ENCODE peak calls at places on chromosomes 11 and 22, in nine cellular contexts. D is A549, J is GM10248, S is endodermal cell, F is lower lobe of right lung, N is fibroblast of mammary gland, V is H9, Y is HL-60, G is BE2C. W is an unnamed sample.

GRCh38 chr11:31160504-31161422 is 208.8 kb downstream of the DCDC1 start:
- DNase-seq in D (no peak), Y (no peak), S (no peak), J (no peak), V (no peak), N (peak), G (no peak), F (no peak), W (no peak)

GRCh38 chr11:61587541-61587941 is 6.7 kb upstream of the SYT7 start:
- DNase-seq in S (peak), Y (no peak), D (peak), V (peak), N (peak), J (no peak), F (peak), G (no peak), W (peak)

GRCh38 chr11:110362916-110363574 is 66.6 kb upstream of the RDX start:
- DNase-seq in F (no peak), D (no peak), N (no peak), J (no peak), V (peak), S (peak), G (peak), Y (no peak), W (no peak)

GRCh38 chr11:20026629-20027545 is 133.4 kb downstream of the DBX1 start:
- DNase-seq in V (peak), F (no peak), D (no peak), G (no peak), N (no peak), Y (no peak), J (no peak), S (peak), W (no peak)

GRCh38 chr11:35649984-35650383 is 12.6 kb upstream of the TRIM44 start:
- DNase-seq in G (no peak), S (no peak), V (no peak), Y (no peak), J (no peak), D (no peak), F (no peak), N (peak), W (no peak)

GRCh38 chr11:109808569-109808968 is 284.6 kb upstream of the ZC3H12C start:
- DNase-seq in J (no peak), Y (no peak), G (no peak), F (no peak), V (no peak), S (no peak), N (peak), D (no peak), W (no peak)

GRCh38 chr11:2802389-2803185 is 83.0 kb downstream of the CDKN1C start:
- DNase-seq in N (no peak), S (peak), G (peak), Y (no peak), F (peak), V (peak), D (no peak), J (no peak), W (no peak)

GRCh38 chr11:67420147-67420645 is 4.7 kb downstream of the CARNS1 start:
- DNase-seq in Y (no peak), S (no peak), V (no peak), N (no peak), D (no peak), G (no peak), J (no peak), F (no peak), W (no peak)

GRCh38 chr22:29313126-29314071 is 2.1 kb downstream of the RASL10A start:
- DNase-seq in Y (peak), N (peak), S (peak), D (no peak), J (no peak), F (peak), G (no peak), V (peak), W (no peak)

GRCh38 chr22:20084547-20085413 is 4.7 kb downstream of the DGCR8 start:
- DNase-seq in V (peak), D (peak), J (no peak), S (peak), Y (no peak), N (peak), G (peak), F (peak), W (no peak)

GRCh38 chr11:70667767-70668166 is 269.4 kb downstream of the CTTN start:
- DNase-seq in J (no peak), D (no peak), Y (no peak), S (no peak), V (no peak), N (no peak), G (no peak), F (no peak), W (no peak)

GRCh38 chr11:94224078-94224477 is 80.3 kb upstream of the IZUMO1R start:
- DNase-seq in G (no peak), V (no peak), N (peak), F (no peak), S (no peak), D (no peak), Y (no peak), J (no peak), W (no peak)

GRCh38 chr22:45318558-45319318 is 9.0 kb downstream of the FAM118A start:
- DNase-seq in F (no peak), N (peak), S (no peak), D (no peak), Y (no peak), J (peak), G (no peak), V (no peak), W (no peak)

GRCh38 chr11:2691991-2692841 is 7.6 kb downstream of the KCNQ1OT1 start:
- DNase-seq in J (no peak), F (no peak), V (peak), N (no peak), Y (no peak), G (no peak), D (no peak), S (peak), W (no peak)

GRCh38 chr22:28931844-28932561 is 48.6 kb downstream of the ZNRF3 start:
- DNase-seq in V (no peak), J (no peak), N (no peak), G (no peak), D (no peak), F (no peak), S (no peak), Y (no peak), W (no peak)

GRCh38 chr22:45211848-45212247 is 28.8 kb downstream of the KIAA0930 start:
- DNase-seq in F (no peak), S (no peak), Y (no peak), N (peak), G (no peak), D (peak), J (no peak), V (no peak), W (no peak)

GRCh38 chr22:27918351-27919221 is 470 bp downstream of the PITPNB start:
- DNase-seq in J (peak), G (peak), S (peak), N (peak), Y (peak), F (peak), V (peak), D (peak), W (peak)

GRCh38 chr11:1906623-1907423 is 12.7 kb upstream of the TNNT3 start:
- DNase-seq in N (no peak), V (no peak), G (no peak), Y (no peak), D (no peak), F (no peak), S (peak), J (no peak), W (no peak)

DNA sequence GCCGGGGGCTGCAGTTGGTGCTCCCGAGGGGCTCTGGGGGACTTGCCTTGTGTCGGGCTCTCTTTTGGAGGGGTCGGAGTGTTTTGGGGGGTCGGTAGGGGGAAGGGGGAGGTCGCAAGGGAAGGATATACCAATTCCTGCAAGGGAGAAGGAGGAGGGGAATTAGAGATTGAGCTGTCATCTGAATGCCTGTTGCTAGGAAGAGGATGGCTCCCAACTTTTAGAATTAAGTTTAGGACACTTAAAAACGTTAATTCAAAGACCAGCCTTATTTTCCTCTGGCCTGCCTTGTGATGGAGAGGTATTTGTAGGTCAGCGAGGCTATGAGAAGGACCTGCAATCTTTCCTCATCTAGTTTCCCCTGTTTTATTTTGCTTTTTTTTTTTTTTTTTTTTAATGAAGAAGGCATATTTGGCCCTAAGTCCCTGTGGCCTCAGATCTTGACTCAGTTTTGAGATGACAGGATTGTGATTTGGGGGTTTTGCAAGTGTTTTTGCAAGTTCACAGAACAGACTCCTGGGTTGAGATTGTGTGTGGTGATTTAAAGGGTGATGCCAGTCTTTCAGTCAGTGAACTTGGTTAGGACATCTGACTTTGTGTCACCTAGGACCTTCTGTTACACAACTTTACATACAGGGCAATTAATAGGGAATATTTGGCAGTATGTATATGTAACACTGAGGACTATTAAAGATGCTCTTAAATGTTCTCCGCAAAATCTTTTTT is 664 bp downstream of the TMEM135 start:
- DNase-seq in D (no peak), S (no peak), J (peak), F (no peak), Y (no peak), G (no peak), N (no peak), V (no peak), W (no peak)
- TF ChIP-seq CTCF in D (no peak), S (no peak), J (no peak), F (no peak), Y (no peak), G (no peak), N (no peak), V (no peak), W (no peak)

DNA sequence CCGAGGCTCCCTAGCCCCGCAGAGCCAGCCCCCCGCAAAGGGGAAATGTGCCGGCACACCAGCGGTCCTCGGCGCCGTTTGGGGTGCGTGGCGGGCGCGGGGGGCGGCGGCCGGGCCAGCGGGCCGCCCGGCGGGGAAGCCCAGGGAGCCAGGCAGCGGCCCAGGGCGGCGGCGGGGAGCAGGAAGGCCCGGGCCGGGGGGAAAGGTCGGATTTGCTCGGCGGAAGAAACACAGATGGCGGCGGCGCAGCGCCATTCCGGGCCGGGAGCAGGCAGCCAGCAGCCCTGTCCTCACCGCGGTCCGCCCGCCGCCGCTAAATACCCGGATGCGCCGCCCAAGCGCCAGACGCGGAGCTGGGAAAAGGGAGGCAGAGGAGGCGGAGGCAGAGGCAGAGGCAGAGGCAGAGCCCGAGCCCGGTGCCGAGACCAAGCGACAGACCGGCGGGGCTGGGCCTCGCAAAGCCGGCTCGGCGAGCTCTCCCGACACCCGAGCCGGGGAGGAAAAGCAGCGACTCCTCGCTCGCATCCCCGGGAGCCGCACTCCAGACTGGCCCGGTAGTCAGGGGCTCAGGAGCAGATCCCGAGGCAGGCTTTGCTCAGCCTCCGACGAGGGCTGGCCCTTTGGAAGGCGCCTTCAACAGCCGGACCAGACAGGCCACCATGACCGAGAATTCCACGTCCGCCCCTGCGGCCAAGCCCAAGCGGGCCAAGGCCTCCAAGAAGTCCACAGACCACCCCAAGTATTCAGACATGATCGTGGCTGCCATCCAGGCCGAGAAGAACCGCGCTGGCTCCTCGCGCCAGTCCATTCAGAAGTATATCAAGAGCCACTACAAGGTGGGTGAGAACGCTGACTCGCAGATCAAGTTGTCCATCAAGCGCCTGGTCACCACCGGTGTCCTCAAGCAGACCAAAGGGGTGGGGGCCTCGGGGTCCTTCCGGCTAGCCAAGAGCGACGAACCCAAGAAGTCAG is 2.6 kb upstream of the GCAT start:
- DNase-seq in D (peak), V (peak), N (peak), G (peak), Y (no peak), F (peak), J (peak), S (peak), W (peak)
- TF ChIP-seq CTCF in D (no peak), V (no peak), N (no peak), G (no peak), Y (no peak), F (no peak), J (no peak), S (no peak), W (no peak)

GRCh38 chr11:46122955-46123354 is 1.7 kb upstream of the PHF21A start:
- DNase-seq in J (no peak), G (no peak), Y (no peak), D (no peak), N (peak), V (no peak), F (no peak), S (no peak), W (no peak)

GRCh38 chr11:46129133-46129532 is 7.9 kb upstream of the PHF21A start:
- DNase-seq in F (no peak), V (no peak), S (no peak), D (no peak), Y (no peak), G (no peak), J (no peak), N (no peak), W (no peak)

GRCh38 chr11:46125284-46125683 is 4.0 kb upstream of the PHF21A start:
- DNase-seq in F (no peak), S (no peak), D (no peak), G (no peak), J (no peak), V (no peak), Y (no peak), N (no peak), W (no peak)

GRCh38 chr11:46130286-46130937 is 9.2 kb upstream of the PHF21A start:
- DNase-seq in N (no peak), V (no peak), G (no peak), F (no peak), S (no peak), Y (no peak), D (no peak), J (no peak), W (no peak)

GRCh38 chr11:46127150-46127638 is 5.9 kb upstream of the PHF21A start:
- DNase-seq in S (no peak), F (peak), J (peak), N (peak), Y (peak), D (peak), G (peak), V (no peak), W (peak)
- TF ChIP-seq CTCF in S (peak), F (peak), J (peak), N (peak), Y (peak), D (peak), G (peak), V (peak), W (peak)

GRCh38 chr11:122109932-122110331 is 6.1 kb downstream of the BLID start:
- DNase-seq in N (no peak), D (no peak), V (no peak), J (no peak), F (no peak), G (no peak), S (no peak), Y (no peak), W (no peak)

GRCh38 chr11:122107566-122107965 is 8.4 kb downstream of the BLID start:
- DNase-seq in D (no peak), G (no peak), N (no peak), S (no peak), V (no peak), J (no peak), F (no peak), Y (no peak), W (no peak)

GRCh38 chr11:122107045-122107444 is 9.0 kb downstream of the BLID start:
- DNase-seq in G (no peak), V (no peak), S (no peak), D (no peak), F (no peak), Y (no peak), J (no peak), N (no peak), W (no peak)

GRCh38 chr11:122108828-122109227 is 7.2 kb downstream of the BLID start:
- DNase-seq in N (no peak), G (no peak), D (no peak), S (no peak), Y (no peak), F (no peak), V (no peak), J (no peak), W (no peak)

GRCh38 chr11:122108192-122108799 is 7.7 kb downstream of the BLID start:
- DNase-seq in N (peak), S (peak), Y (peak), G (peak), D (no peak), J (no peak), F (no peak), V (peak), W (no peak)
- TF ChIP-seq CTCF in N (peak), S (peak), Y (peak), G (peak), D (peak), J (peak), F (peak), V (peak), W (no peak)

DNA sequence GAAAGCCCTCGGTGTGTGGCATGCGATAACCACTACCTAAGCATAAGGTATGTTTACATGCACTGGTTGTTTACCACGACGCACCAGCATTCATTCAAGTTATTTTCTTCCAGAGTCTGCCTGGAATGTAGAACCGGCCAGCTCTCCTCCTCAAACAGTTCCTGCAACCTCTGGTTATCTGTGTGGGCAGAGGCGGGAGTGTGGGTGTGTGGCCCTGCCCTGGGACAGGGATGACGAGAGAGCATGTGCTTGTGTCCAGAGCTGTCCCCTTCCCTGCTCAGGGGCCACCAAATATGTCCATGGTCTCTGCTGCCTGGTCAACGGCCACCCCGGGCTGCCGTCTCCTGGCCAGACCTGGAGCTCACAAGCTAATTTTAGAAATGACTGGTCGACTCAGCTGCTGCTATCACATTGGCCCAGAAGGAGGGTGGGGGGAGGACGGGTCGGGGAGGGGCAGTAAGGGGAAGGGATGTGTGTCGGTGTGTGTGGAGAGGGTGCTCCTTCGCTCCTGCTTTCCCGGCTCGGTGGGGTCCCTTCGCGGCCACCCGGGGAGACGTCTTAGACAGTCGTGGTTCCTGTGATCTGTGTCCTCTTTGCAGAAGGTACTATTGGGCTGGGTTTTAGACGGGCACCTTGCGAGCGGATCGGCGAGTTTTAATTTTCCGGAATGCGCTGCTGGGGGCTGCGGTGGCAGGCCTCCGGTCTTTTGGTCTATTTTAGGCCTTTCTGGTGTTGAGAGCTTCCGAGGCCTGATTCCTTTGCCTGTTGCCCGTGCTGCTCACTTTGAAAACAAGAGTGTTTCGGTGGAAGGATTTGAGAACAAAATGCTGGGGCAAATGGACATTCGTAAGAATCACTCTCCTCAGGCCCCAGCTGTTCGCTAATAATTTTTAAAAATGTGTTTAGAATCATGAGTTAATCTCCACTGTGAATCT is at the start of gene MYO18B:
- DNase-seq in S (no peak), F (no peak), N (no peak), J (no peak), D (no peak), V (no peak), G (no peak), Y (no peak), W (no peak)
- TF ChIP-seq CTCF in S (no peak), F (no peak), N (no peak), J (no peak), D (no peak), V (no peak), G (no peak), Y (no peak), W (no peak)

DNA sequence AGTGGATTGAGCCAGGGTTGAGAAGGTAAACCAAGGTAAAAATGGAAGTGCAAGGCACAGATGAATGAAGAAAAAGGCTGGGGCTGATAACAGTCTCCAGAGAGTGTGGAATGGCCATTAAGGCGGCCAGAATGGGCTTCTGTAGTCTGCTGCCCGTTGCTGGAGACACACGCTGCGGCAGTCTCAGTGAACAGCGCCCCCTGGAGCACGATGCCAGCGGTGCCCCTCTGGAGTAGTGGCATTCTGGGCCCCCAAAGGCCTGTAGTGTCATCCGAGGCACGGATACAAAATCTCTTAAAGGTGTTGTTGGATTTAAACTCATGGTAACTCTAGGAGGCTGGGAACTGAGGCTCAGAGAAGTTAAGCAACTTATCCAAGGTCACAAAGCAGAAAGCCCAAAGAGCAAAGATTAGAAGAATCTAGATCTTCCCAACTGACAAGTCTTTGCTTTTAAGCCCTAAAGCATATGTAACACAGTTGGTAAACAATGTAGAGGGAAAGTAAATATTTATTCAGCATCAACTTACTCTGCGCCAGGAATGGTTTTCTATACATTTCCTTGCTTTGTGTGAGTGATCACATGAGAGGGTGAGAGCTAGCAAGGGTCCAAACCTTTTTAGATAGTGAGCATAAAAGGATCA is 18.2 kb downstream of the KCNJ1 start:
- DNase-seq in F (peak), S (peak), D (peak), Y (no peak), N (peak), G (peak), J (peak), V (peak), W (peak)
- TF ChIP-seq CTCF in F (peak), S (peak), D (peak), Y (peak), N (peak), G (peak), J (peak), V (peak), W (peak)

GRCh38 chr22:35329114-35329847 is 29.6 kb downstream of the TOM1 start:
- DNase-seq in J (no peak), V (no peak), Y (peak), G (no peak), S (no peak), D (no peak), N (no peak), F (no peak), W (no peak)
- TF ChIP-seq CTCF in J (no peak), V (no peak), Y (no peak), G (no peak), S (no peak), D (no peak), N (no peak), F (no peak), W (no peak)

GRCh38 chr22:41524809-41525449 is 19.3 kb downstream of the POLR3H start:
- DNase-seq in N (peak), D (no peak), F (no peak), V (no peak), Y (peak), S (peak), J (peak), G (no peak), W (peak)
- TF ChIP-seq CTCF in N (no peak), D (no peak), F (no peak), V (peak), Y (no peak), S (peak), J (no peak), G (no peak), W (no peak)

W was measured in CD8-positive, alpha-beta T cell.